ENCODE peak calls at places on chromosomes 3 and 15, in six cellular contexts. B is MCF 10A, S is coronary artery, V is choroid plexus epithelial cell, T is uterus, G is SIG-M5. R is an unnamed sample.

GRCh38 chr3:52396907-52397591 is 47.9 kb downstream of the SEMA3G start:
- DNase-seq in G (no peak), B (no peak), T (no peak), S (no peak), V (no peak), R (no peak)

GRCh38 chr15:29268706-29269484 is 727 bp downstream of the NSMCE3 start:
- DNase-seq in G (no peak), B (peak), T (peak), S (no peak), V (peak), R (peak)

GRCh38 chr3:105409364-105409763 is 42.7 kb downstream of the ALCAM start:
- DNase-seq in G (no peak), S (no peak), B (peak), T (no peak), V (no peak), R (peak)

GRCh38 chr15:33903661-33904060 is 64.6 kb upstream of the CHRM5 start:
- DNase-seq in G (no peak), V (no peak), B (no peak), T (no peak), S (no peak), R (no peak)

GRCh38 chr3:129384594-129385323 is 43.7 kb downstream of the EFCAB12 start:
- DNase-seq in B (no peak), G (no peak), V (no peak), T (no peak), S (no peak), R (no peak)

GRCh38 chr3:9698293-9698692 is 5.3 kb upstream of the CPNE9 start:
- DNase-seq in G (no peak), T (no peak), V (no peak), S (no peak), B (no peak), R (no peak)

GRCh38 chr3:179027326-179027900 is 44.2 kb downstream of the ZMAT3 start:
- DNase-seq in V (peak), B (peak), S (no peak), T (no peak), G (no peak), R (no peak)

GRCh38 chr15:98442379-98442833 is 205.9 kb upstream of the IGF1R start:
- DNase-seq in S (no peak), V (peak), G (peak), T (peak), B (peak), R (peak)

GRCh38 chr3:195154111-195154791 is 116.7 kb downstream of the XXYLT1 start:
- DNase-seq in G (no peak), T (no peak), S (no peak), B (no peak), V (peak), R (no peak)

GRCh38 chr15:58459562-58459961 is 27.8 kb downstream of the LIPC start:
- DNase-seq in S (no peak), G (no peak), B (no peak), T (no peak), V (no peak), R (no peak)

GRCh38 chr3:72295276-72295973 is 510.5 kb upstream of the PROK2 start:
- DNase-seq in G (no peak), S (no peak), T (no peak), V (no peak), B (no peak), R (no peak)

GRCh38 chr3:192913540-192913939 is 4.1 kb downstream of the MB21D2 start:
- DNase-seq in S (no peak), V (no peak), B (no peak), T (no peak), G (no peak), R (no peak)

GRCh38 chr15:85388506-85388905 is 8.1 kb downstream of the AKAP13 start:
- DNase-seq in B (no peak), G (no peak), T (no peak), V (peak), S (no peak), R (no peak)

GRCh38 chr15:54836052-54836795 is 360.5 kb downstream of the RSL24D1 start:
- DNase-seq in B (no peak), S (no peak), G (no peak), V (no peak), T (no peak), R (no peak)

GRCh38 chr3:97974996-97975395 is 2.8 kb upstream of the RIOX2 start:
- DNase-seq in G (no peak), S (no peak), V (no peak), B (no peak), T (no peak), R (no peak)

GRCh38 chr15:66832679-66833078 is 130.6 kb downstream of the SMAD6 start:
- DNase-seq in B (peak), V (peak), G (peak), S (no peak), T (no peak), R (no peak)

GRCh38 chr3:64088408-64089136 is 65.3 kb upstream of the PSMD6 start:
- DNase-seq in B (no peak), V (no peak), T (no peak), G (no peak), S (no peak), R (no peak)

GRCh38 chr15:59953392-59953883 is 50.7 kb upstream of the FOXB1 start:
- DNase-seq in S (no peak), V (no peak), T (no peak), G (no peak), B (no peak), R (no peak)

GRCh38 chr15:78211189-78211921 is 23.0 kb downstream of the ACSBG1 start:
- DNase-seq in G (no peak), B (no peak), T (no peak), V (no peak), S (peak), R (no peak)

GRCh38 chr3:95588473-95588872 is 1225.9 kb upstream of the EPHA6 start:
- DNase-seq in T (no peak), V (no peak), B (no peak), S (no peak), G (no peak), R (no peak)

GRCh38 chr3:133469140-133469731 is 69.4 kb downstream of the BFSP2 start:
- DNase-seq in G (no peak), V (peak), T (no peak), B (no peak), S (no peak), R (no peak)

GRCh38 chr3:185712337-185712736 is 112.5 kb downstream of the IGF2BP2 start:
- DNase-seq in T (no peak), V (peak), G (no peak), B (no peak), S (no peak), R (no peak)

GRCh38 chr15:90291679-90292356 is 26.3 kb downstream of the NGRN start:
- DNase-seq in V (peak), S (no peak), G (no peak), T (no peak), B (peak), R (peak)

GRCh38 chr3:63051920-63052319 is 176.7 kb upstream of the CADPS start:
- DNase-seq in G (no peak), S (no peak), T (no peak), B (peak), V (no peak), R (no peak)

GRCh38 chr3:71385040-71385685 is 198.4 kb downstream of the FOXP1 start:
- DNase-seq in T (no peak), S (no peak), V (no peak), B (no peak), G (no peak), R (no peak)

GRCh38 chr15:71199384-71200351 is 84.4 kb downstream of the THSD4 start:
- DNase-seq in T (no peak), G (no peak), V (no peak), S (no peak), B (no peak), R (no peak)

GRCh38 chr3:165624761-165625160 is 212.5 kb downstream of the BCHE start:
- DNase-seq in G (no peak), T (no peak), S (no peak), B (peak), V (peak), R (no peak)

GRCh38 chr15:57607570-57608000 is 15.9 kb downstream of the MYZAP start:
- DNase-seq in G (no peak), S (peak), V (peak), B (peak), T (no peak), R (peak)

GRCh38 chr3:16513141-16514020 is at the start of gene RFTN1:
- DNase-seq in G (no peak), T (peak), S (no peak), B (peak), V (peak), R (no peak)

GRCh38 chr3:62164196-62164595 is 209.2 kb downstream of the FEZF2 start:
- DNase-seq in T (no peak), S (no peak), G (no peak), B (no peak), V (no peak), R (no peak)

GRCh38 chr3:56291244-56291680 is 177.0 kb downstream of the ERC2 start:
- DNase-seq in T (no peak), V (peak), S (no peak), G (no peak), B (peak), R (no peak)

GRCh38 chr3:51715231-51716058 is 8.6 kb downstream of the GRM2 start:
- DNase-seq in B (no peak), S (no peak), T (no peak), V (no peak), G (no peak), R (no peak)

GRCh38 chr15:101455291-101455916 is 34.1 kb downstream of the PCSK6 start:
- DNase-seq in V (no peak), S (peak), T (no peak), B (no peak), G (peak), R (no peak)

GRCh38 chr3:151412989-151413388 is 28.4 kb upstream of the P2RY12 start:
- DNase-seq in B (no peak), G (no peak), T (no peak), S (no peak), V (no peak), R (no peak)

GRCh38 chr3:13136426-13136825 is 63.2 kb upstream of the IQSEC1 start:
- DNase-seq in T (no peak), B (no peak), G (no peak), V (no peak), S (peak), R (no peak)

GRCh38 chr3:14047841-14048240 is 76.8 kb downstream of the CHCHD4 start:
- DNase-seq in S (no peak), G (no peak), V (no peak), B (no peak), T (no peak), R (peak)

GRCh38 chr3:57752307-57752706 is 3.8 kb upstream of the SLMAP start:
- DNase-seq in G (no peak), T (no peak), V (peak), S (no peak), B (peak), R (peak)